ENCODE peak calls at places on chromosome 15, in four cellular contexts. P, F, R and L are unnamed samples.

GRCh38 chr15:101013769-101014223 is 94.6 kb downstream of the LRRK1 start:
- DNase-seq in P (no peak), F (no peak), R (no peak), L (no peak)

GRCh38 chr15:43519207-43519606 is 1.8 kb downstream of the MAP1A start:
- DNase-seq in P (peak), F (no peak), R (no peak), L (no peak)

GRCh38 chr15:71333839-71334238 is 218.6 kb downstream of the THSD4 start:
- DNase-seq in P (no peak), F (peak), R (no peak), L (no peak)

GRCh38 chr15:36737430-36737891 is 158.0 kb downstream of the CDIN1 start:
- DNase-seq in P (no peak), F (peak), R (no peak), L (peak)

GRCh38 chr15:89822951-89823701 is 8.5 kb upstream of the ANPEP start:
- DNase-seq in P (no peak), F (peak), R (no peak), L (no peak)

GRCh38 chr15:63492541-63493077 is 11.8 kb upstream of the USP3 start:
- DNase-seq in P (no peak), F (peak), R (no peak), L (peak)

GRCh38 chr15:70245932-70246622 is 148.4 kb upstream of the TLE3 start:
- DNase-seq in P (no peak), F (peak), R (no peak), L (peak)

GRCh38 chr15:79673416-79674123 is 223.2 kb downstream of the MTHFS start:
- DNase-seq in P (peak), F (peak), R (peak), L (peak)

GRCh38 chr15:91193059-91193715 is 93.1 kb downstream of the SV2B start:
- DNase-seq in P (peak), F (no peak), R (no peak), L (no peak)

GRCh38 chr15:56732135-56732880 is 1.0 kb downstream of the ZNF280D start:
- DNase-seq in P (peak), F (peak), R (no peak), L (peak)

GRCh38 chr15:90623854-90624253 is 93.3 kb upstream of the BLM start:
- DNase-seq in P (peak), F (no peak), R (no peak), L (no peak)

GRCh38 chr15:64148168-64148567 is 3.4 kb upstream of the SNX22 start:
- DNase-seq in P (no peak), F (no peak), R (no peak), L (no peak)

GRCh38 chr15:33292718-33293307 is 18.0 kb upstream of the RYR3 start:
- DNase-seq in P (peak), F (peak), R (no peak), L (no peak)

GRCh38 chr15:82730022-82730530 is 20.4 kb upstream of the AP3B2 start:
- DNase-seq in P (no peak), F (no peak), R (no peak), L (no peak)

GRCh38 chr15:59492389-59493377 is 54.7 kb downstream of the FAM81A start:
- DNase-seq in P (peak), F (peak), R (no peak), L (peak)

GRCh38 chr15:45884289-45884688 is 249.5 kb downstream of the SQOR start:
- DNase-seq in P (no peak), F (no peak), R (no peak), L (no peak)

GRCh38 chr15:31309893-31310606 is 16.6 kb upstream of the KLF13 start:
- DNase-seq in P (no peak), F (no peak), R (no peak), L (no peak)

GRCh38 chr15:78059110-78059839 is 18.2 kb downstream of the TBC1D2B start:
- DNase-seq in P (no peak), F (peak), R (no peak), L (no peak)

GRCh38 chr15:60682115-60682514 is 203.2 kb upstream of the ICE2 start:
- DNase-seq in P (no peak), F (peak), R (no peak), L (no peak)

GRCh38 chr15:99085413-99086326 is 19.2 kb upstream of the SYNM start:
- DNase-seq in P (no peak), F (peak), R (no peak), L (peak)

GRCh38 chr15:62472616-62473299 is 307.7 kb upstream of the C2CD4B start:
- DNase-seq in P (no peak), F (no peak), R (no peak), L (no peak)

GRCh38 chr15:66997212-66997611 is 68.2 kb upstream of the SMAD3 start:
- DNase-seq in P (no peak), F (peak), R (no peak), L (peak)

GRCh38 chr15:26892678-26893077 is 25.8 kb downstream of the GABRA5 start:
- DNase-seq in P (no peak), F (no peak), R (no peak), L (no peak)

GRCh38 chr15:27499191-27499590 is 528.2 kb downstream of the GABRG3 start:
- DNase-seq in P (no peak), F (no peak), R (no peak), L (no peak)

GRCh38 chr15:52445954-52446353 is 82.7 kb downstream of the MYO5A start:
- DNase-seq in P (no peak), F (no peak), R (no peak), L (no peak)

GRCh38 chr15:99564221-99565030 is 1.4 kb upstream of the MEF2A start:
- DNase-seq in P (peak), F (peak), R (no peak), L (no peak)

GRCh38 chr15:43975326-43975725 is 148.5 kb downstream of the WDR76 start:
- DNase-seq in P (no peak), F (no peak), R (no peak), L (no peak)

GRCh38 chr15:101368086-101368780 is 73.2 kb upstream of the SNRPA1 start:
- DNase-seq in P (no peak), F (no peak), R (no peak), L (no peak)